ENCODE peak calls at places on chromosome 1, in five cellular contexts. O is psoas muscle; X is uterus; S is CD4-positive, alpha-beta T cell; K is amniotic stem cell. V is an unnamed sample.

GRCh38 chr1:19925342-19926070 is 2.1 kb upstream of the PLA2G2E start:
- DNase-seq in K (no peak), S (no peak), O (no peak), X (no peak), V (no peak)

GRCh38 chr1:90143522-90144050 is 148.7 kb downstream of the ZNF326 start:
- DNase-seq in X (no peak), O (no peak), S (no peak), K (no peak), V (no peak)

GRCh38 chr1:182095946-182096345 is 34.4 kb upstream of the ZNF648 start:
- DNase-seq in O (no peak), X (no peak), K (no peak), S (no peak), V (no peak)

GRCh38 chr1:196407358-196408041 is 200.7 kb downstream of the KCNT2 start:
- DNase-seq in X (no peak), S (no peak), O (no peak), K (no peak), V (no peak)

GRCh38 chr1:58780586-58781452 is 3.0 kb downstream of the JUN start:
- DNase-seq in K (no peak), O (no peak), X (no peak), S (no peak), V (no peak)

GRCh38 chr1:116323419-116323987 is 49.5 kb upstream of the ATP1A1 start:
- DNase-seq in X (no peak), K (no peak), O (no peak), S (no peak), V (no peak)

GRCh38 chr1:238177960-238178359 is 287.2 kb upstream of the ZP4 start:
- DNase-seq in O (no peak), S (no peak), X (no peak), K (no peak), V (no peak)

GRCh38 chr1:1542766-1543705 is 2.6 kb upstream of the TMEM240 start:
- DNase-seq in S (no peak), K (no peak), O (peak; percentile 70), X (no peak), V (no peak)

GRCh38 chr1:230877139-230877923 is 9.0 kb upstream of the C1orf198 start:
- DNase-seq in O (no peak), K (no peak), S (no peak), X (no peak), V (no peak)

V was measured in Panc1.